ENCODE peak calls at places on chromosomes 5 and 9, in five cellular contexts. G is sciatic nerve, O is RWPE1, N is HEK293T, L is GM12865. H is an unnamed sample.

GRCh38 chr9:16701347-16701746 is 169.1 kb downstream of the BNC2 start:
- DNase-seq in O (no peak), L (no peak), N (no peak), G (no peak), H (no peak)

GRCh38 chr9:108386859-108387384 is 468.9 kb downstream of the ACTL7B start:
- DNase-seq in O (peak; percentile 44), L (no peak), G (no peak), N (no peak), H (no peak)

GRCh38 chr5:133247881-133248642 is 196.2 kb downstream of the HSPA4 start:
- DNase-seq in G (no peak), N (peak; percentile 32), O (no peak), L (peak; percentile 12), H (no peak)

GRCh38 chr5:108642170-108642906 is 105.4 kb upstream of the FER start:
- DNase-seq in O (peak; percentile 92), N (peak; percentile 81), G (peak; percentile 60), L (peak; percentile 90), H (peak; percentile 45)

GRCh38 chr9:116124472-116125040 is 29.0 kb upstream of the PAPPA start:
- DNase-seq in L (no peak), O (no peak), N (no peak), G (no peak), H (no peak)

GRCh38 chr5:9428272-9428671 is 117.6 kb downstream of the SEMA5A start:
- DNase-seq in O (no peak), L (peak; percentile 21), N (no peak), G (no peak), H (no peak)

GRCh38 chr5:176436641-176437040 is 11.5 kb upstream of the FAF2 start:
- DNase-seq in N (no peak), G (no peak), L (no peak), O (no peak), H (no peak)

GRCh38 chr5:142630927-142631539 is 54.9 kb downstream of the FGF1 start:
- DNase-seq in L (no peak), G (no peak), O (no peak), N (no peak), H (no peak)

GRCh38 chr5:51382759-51383493 is at the start of gene ISL1:
- DNase-seq in N (peak; percentile 76), L (no peak), G (peak; percentile 70), O (peak; percentile 97), H (peak; percentile 95)

GRCh38 chr5:17037751-17038150 is 101.7 kb upstream of the MYO10 start:
- DNase-seq in L (no peak), G (no peak), O (no peak), N (no peak), H (no peak)

GRCh38 chr5:109849478-109850088 is 159.9 kb downstream of the MAN2A1 start:
- DNase-seq in L (no peak), N (no peak), G (no peak), O (no peak), H (no peak)

GRCh38 chr9:89996717-89997116 is 391.9 kb downstream of the GADD45G start:
- DNase-seq in N (no peak), O (no peak), G (no peak), L (no peak), H (no peak)

GRCh38 chr5:169873642-169874041 is 106.7 kb downstream of the INSYN2B start:
- DNase-seq in O (no peak), G (no peak), L (no peak), N (no peak), H (no peak)

GRCh38 chr5:147560982-147561381 is 51.1 kb upstream of the DPYSL3 start:
- DNase-seq in O (no peak), L (no peak), N (no peak), G (no peak), H (no peak)

GRCh38 chr5:43192558-43193170 is 639 bp downstream of the NIM1K start:
- DNase-seq in N (peak; percentile 31), G (no peak), L (peak; percentile 43), O (no peak), H (peak; percentile 32)

GRCh38 chr9:68640421-68641089 is 64.5 kb upstream of the PIP5K1B start:
- DNase-seq in O (no peak), N (no peak), L (peak; percentile 75), G (no peak), H (no peak)

GRCh38 chr9:95085036-95085770 is 232.3 kb downstream of the FANCC start:
- DNase-seq in L (no peak), N (no peak), O (no peak), G (peak; percentile 60), H (no peak)

GRCh38 chr5:12292610-12293204 is 388.5 kb upstream of the CTNND2 start:
- DNase-seq in N (peak; percentile 4), L (peak; percentile 12), G (no peak), O (no peak), H (peak; percentile 52)

GRCh38 chr5:132257131-132258101 is at the start of gene PDLIM4:
- DNase-seq in G (peak; percentile 79), O (peak; percentile 46), N (peak; percentile 56), L (no peak), H (no peak)

GRCh38 chr9:79224672-79225433 is 346.9 kb upstream of the TLE4 start:
- DNase-seq in O (peak; percentile 83), G (no peak), L (no peak), N (no peak), H (no peak)

GRCh38 chr9:136831720-136832104 is 10.6 kb upstream of the AJM1 start:
- DNase-seq in L (no peak), G (no peak), O (no peak), N (no peak), H (no peak)

GRCh38 chr5:106312360-106312759 is 1358.4 kb downstream of the EFNA5 start:
- DNase-seq in L (no peak), O (no peak), G (no peak), N (no peak), H (no peak)

GRCh38 chr9:111928342-111928720 is 31.7 kb downstream of the UGCG start:
- DNase-seq in L (no peak), N (no peak), O (no peak), G (no peak), H (no peak)

GRCh38 chr5:56669534-56670483 is 145.5 kb upstream of the MAP3K1 start:
- DNase-seq in L (peak; percentile 96), G (peak; percentile 64), N (no peak), O (no peak), H (peak; percentile 60)

GRCh38 chr5:53194086-53194485 is 84.5 kb upstream of the MOCS2 start:
- DNase-seq in N (no peak), G (no peak), L (no peak), O (no peak), H (no peak)

GRCh38 chr5:157342822-157343402 is 77.0 kb downstream of the CYFIP2 start:
- DNase-seq in L (peak; percentile 44), G (no peak), O (peak; percentile 64), N (peak; percentile 69), H (peak; percentile 23)

H was measured in NCI-H1417.